ENCODE peak calls at places on chromosomes 5 and 9, in five cellular contexts. X, Y, V, F and E are unnamed samples.

GRCh38 chr5:68661237-68661636 is 432.6 kb upstream of the SLC30A5 start:
- DNase-seq in F (no peak), Y (no peak), V (peak; percentile 42), X (peak; percentile 32), E (no peak)

GRCh38 chr9:126171641-126172040 is 155.0 kb upstream of the MVB12B start:
- DNase-seq in Y (no peak), V (no peak), X (no peak), F (no peak), E (no peak)

GRCh38 chr9:137396227-137396626 is 26.7 kb downstream of the EXD3 start:
- DNase-seq in X (peak; percentile 17), Y (no peak), V (peak; percentile 3), F (peak; percentile 95), E (no peak)

GRCh38 chr9:115225459-115226116 is 107.6 kb upstream of the TNC start:
- DNase-seq in V (no peak), Y (no peak), X (no peak), F (no peak), E (no peak)

GRCh38 chr9:94685359-94685758 is 41.1 kb upstream of the AOPEP start:
- DNase-seq in V (no peak), X (no peak), F (no peak), Y (no peak), E (no peak)

GRCh38 chr5:42596817-42597216 is 159.8 kb upstream of the CCDC152 start:
- DNase-seq in Y (no peak), X (no peak), V (no peak), F (no peak), E (no peak)

GRCh38 chr9:87479801-87480201 is 17.9 kb upstream of the DAPK1 start:
- DNase-seq in F (peak; percentile 83), X (peak; percentile 7), V (no peak), Y (no peak), E (no peak)

GRCh38 chr5:37889612-37890317 is 49.9 kb upstream of the GDNF start:
- DNase-seq in F (peak; percentile 88), V (no peak), Y (no peak), X (peak; percentile 99), E (no peak)

GRCh38 chr9:16138961-16139441 is 586.2 kb downstream of the CCDC171 start:
- DNase-seq in X (no peak), F (peak; percentile 99), Y (no peak), V (no peak), E (no peak)

GRCh38 chr9:123438321-123438720 is 82.3 kb downstream of the CRB2 start:
- DNase-seq in V (peak; percentile 67), X (no peak), Y (no peak), F (peak; percentile 67), E (no peak)

GRCh38 chr5:64592942-64593341 is 87.1 kb downstream of the RGS7BP start:
- DNase-seq in F (no peak), V (no peak), Y (no peak), X (no peak), E (no peak)

GRCh38 chr9:135494791-135495559 is 5.5 kb upstream of the MRPS2 start:
- DNase-seq in X (no peak), Y (no peak), V (no peak), F (no peak), E (no peak)

GRCh38 chr5:118224546-118224945 is 763.8 kb downstream of the DTWD2 start:
- DNase-seq in F (peak; percentile 80), V (no peak), Y (no peak), X (peak; percentile 11), E (no peak)

GRCh38 chr5:118220491-118220890 is 767.9 kb downstream of the DTWD2 start:
- DNase-seq in F (peak; percentile 18), Y (no peak), V (no peak), X (no peak), E (no peak)
- H3K4me1 ChIP-seq in F (no peaks in the 10 kb centered on the region), Y (no peaks in the 10 kb centered on the region), V (no peaks in the 10 kb centered on the region), X (no peaks in the 10 kb centered on the region), E (no peaks in the 10 kb centered on the region)

GRCh38 chr9:110069326-110070248 is 138.4 kb downstream of the C9orf152 start:
- DNase-seq in X (peak; percentile 17), F (peak; percentile 94), V (no peak), Y (no peak), E (no peak)

GRCh38 chr9:110065527-110065926 is 142.4 kb downstream of the C9orf152 start:
- DNase-seq in X (peak; percentile 27), F (no peak), Y (no peak), V (no peak), E (no peak)

GRCh38 chr9:110068212-110068611 is 139.7 kb downstream of the C9orf152 start:
- DNase-seq in Y (no peak), V (no peak), X (no peak), F (no peak), E (no peak)

GRCh38 chr9:110064721-110065252 is 143.2 kb downstream of the C9orf152 start:
- DNase-seq in X (no peak), V (no peak), F (no peak), Y (no peak), E (no peak)

DNA sequence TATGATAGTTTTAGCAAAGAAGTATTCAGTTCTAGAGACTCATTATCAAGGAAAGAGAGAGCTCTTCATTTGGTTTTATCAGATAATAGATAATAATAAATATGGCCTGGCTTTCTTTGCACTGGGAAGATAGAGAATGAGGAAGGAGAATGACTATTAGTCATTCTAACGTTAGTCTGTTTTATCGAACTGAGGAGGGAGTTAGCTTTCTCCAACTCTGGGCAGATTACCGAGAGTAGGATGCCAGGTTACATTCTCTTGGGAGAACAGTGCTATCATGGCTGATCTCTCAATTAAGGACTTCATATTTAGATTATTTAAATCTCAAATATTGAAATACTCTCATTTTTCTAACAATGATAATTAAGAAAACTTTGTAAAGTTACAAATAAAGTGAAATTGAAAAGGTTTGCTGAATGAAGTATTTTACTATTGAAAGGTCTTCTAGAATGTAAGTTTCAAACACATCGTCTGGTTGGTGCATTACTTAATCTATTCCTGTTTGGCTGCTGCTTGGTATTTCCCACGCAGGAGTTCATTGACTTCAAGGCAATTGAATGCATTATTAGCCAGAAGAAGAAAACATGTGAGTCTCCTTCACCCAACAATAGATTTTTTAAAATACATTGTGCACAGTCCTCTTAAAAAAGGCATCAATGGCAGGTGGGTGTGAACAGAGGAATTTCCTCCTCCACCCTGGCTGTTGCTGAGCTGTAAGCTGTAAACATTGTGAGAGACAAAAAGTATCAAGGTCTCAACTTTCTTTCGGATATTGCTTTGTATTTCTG is 140.8 kb downstream of the C9orf152 start:
- DNase-seq in F (peak; percentile 43), Y (no peak), V (no peak), X (peak; percentile 25), E (no peak)
- H3K4me1 ChIP-seq in F (peaks cover 32% of the 10 kb centered on the region), Y (no peaks in the 10 kb centered on the region), V (peaks cover 9% of the 10 kb centered on the region), X (peaks cover 3% of the 10 kb centered on the region), E (no peaks in the 10 kb centered on the region)

GRCh38 chr5:40648150-40648549 is 31.6 kb upstream of the PTGER4 start:
- DNase-seq in F (no peak), X (no peak), Y (no peak), V (no peak), E (no peak)

GRCh38 chr5:40653221-40654022 is 26.3 kb upstream of the PTGER4 start:
- DNase-seq in X (no peak), Y (no peak), F (no peak), V (no peak), E (no peak)

GRCh38 chr5:40652441-40653220 is 27.1 kb upstream of the PTGER4 start:
- DNase-seq in Y (no peak), X (no peak), F (no peak), V (no peak), E (no peak)

GRCh38 chr5:40646286-40646685 is 33.4 kb upstream of the PTGER4 start:
- DNase-seq in V (no peak), Y (no peak), X (no peak), F (no peak), E (no peak)

DNA sequence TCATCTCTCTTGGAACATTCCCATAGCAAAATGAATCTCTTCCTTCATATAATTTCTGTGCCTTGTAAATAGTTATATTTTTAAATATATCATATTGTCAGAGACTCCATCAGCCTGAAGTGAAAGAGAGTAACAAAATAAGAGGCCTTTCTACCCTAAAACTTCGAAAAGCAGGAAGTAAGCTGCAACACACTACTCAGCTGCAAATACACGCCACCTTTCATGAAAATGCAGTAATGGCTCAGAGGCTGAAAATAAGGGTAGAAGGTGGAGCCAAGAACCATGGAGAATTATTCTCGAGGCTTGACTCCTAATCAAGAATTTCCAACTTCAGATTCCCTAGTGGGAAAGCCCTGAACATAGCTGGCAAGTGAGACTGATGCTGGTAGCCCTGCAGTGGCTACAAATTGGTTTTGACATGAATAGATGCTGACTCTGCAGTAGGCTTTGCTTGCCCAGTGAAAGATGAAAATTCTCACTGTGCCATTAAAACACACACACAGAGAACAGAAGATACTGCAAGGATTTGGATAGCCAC is 30.2 kb upstream of the PTGER4 start:
- DNase-seq in X (no peak), F (no peak), Y (no peak), V (no peak), E (no peak)
- H3K4me1 ChIP-seq in X (no peaks in the 10 kb centered on the region), F (no peaks in the 10 kb centered on the region), Y (peaks cover 24% of the 10 kb centered on the region), V (no peaks in the 10 kb centered on the region), E (no peaks in the 10 kb centered on the region)

GRCh38 chr5:139686356-139686918 is 38.3 kb downstream of the CXXC5 start:
- DNase-seq in X (no peak), Y (no peak), V (no peak), F (no peak), E (no peak)

GRCh38 chr5:139683295-139684271 is 35.4 kb downstream of the CXXC5 start:
- DNase-seq in V (peak; percentile 18), F (no peak), X (no peak), Y (no peak), E (no peak)

GRCh38 chr5:139685886-139686285 is 37.7 kb downstream of the CXXC5 start:
- DNase-seq in X (no peak), V (no peak), F (no peak), Y (no peak), E (no peak)

GRCh38 chr5:139684881-139685749 is 37.0 kb downstream of the CXXC5 start:
- DNase-seq in X (no peak), F (no peak), V (peak; percentile 40), Y (no peak), E (no peak)

DNA sequence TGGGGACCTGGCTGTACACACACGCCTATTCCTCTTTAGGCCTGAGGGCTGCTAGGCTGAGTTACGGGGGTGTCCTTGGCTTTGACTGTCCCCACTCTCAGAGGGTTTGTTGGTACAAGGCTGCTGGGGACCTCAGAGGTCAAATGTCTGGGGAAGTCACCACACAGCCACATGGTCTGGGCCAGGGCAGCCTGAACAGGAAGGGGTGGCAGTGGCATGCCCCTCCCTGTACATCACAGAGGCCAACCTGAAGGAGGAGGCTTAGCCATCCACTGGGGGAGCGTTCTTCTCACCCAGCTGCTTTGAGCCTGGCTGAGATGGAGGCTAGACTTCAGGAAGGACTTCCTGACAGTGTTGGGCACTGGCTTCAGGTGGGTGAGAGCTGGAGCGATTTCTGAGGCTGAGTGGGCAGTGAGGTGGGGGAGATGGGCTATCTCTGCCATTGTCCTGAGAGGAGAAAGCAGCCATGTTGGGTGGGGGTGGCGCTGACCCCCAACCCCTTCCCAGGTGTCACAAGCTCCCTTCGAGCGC is 36.3 kb downstream of the CXXC5 start:
- DNase-seq in Y (no peak), F (no peak), V (no peak), X (no peak), E (no peak)
- H3K4me1 ChIP-seq in Y (no peaks in the 10 kb centered on the region), F (no peaks in the 10 kb centered on the region), V (peaks cover 59% of the 10 kb centered on the region), X (peaks cover 8% of the 10 kb centered on the region), E (peaks cover 24% of the 10 kb centered on the region)